ENCODE peak calls at places on chromosomes 1 and 21, in ten cellular contexts. One of them, this sample, is unnamed.

GRCh38 chr1:205667909-205668643 is 12.2 kb downstream of the SLC45A3 start:
- DNase-seq in ELR: no peak
- DNase-seq in breast epithelium: peak; percentile 63
- DNase-seq in GM04504: no peak
- DNase-seq in amniotic epithelial cell: no peak
- DNase-seq in naive B cell: no peak
- DNase-seq in effector CD4-positive, alpha-beta T cell: no peak
- DNase-seq in astrocyte of the hippocampus: no peak
- DNase-seq in SK-N-SH: no peak
- DNase-seq in LHCN-M2: no peak
- DNase-seq in this sample: no peak

GRCh38 chr1:17017435-17017834 is 5.7 kb upstream of the ATP13A2 start:
- DNase-seq in ELR: no peak
- DNase-seq in breast epithelium: no peak
- DNase-seq in GM04504: no peak
- DNase-seq in amniotic epithelial cell: no peak
- DNase-seq in naive B cell: no peak
- DNase-seq in effector CD4-positive, alpha-beta T cell: no peak
- DNase-seq in astrocyte of the hippocampus: no peak
- DNase-seq in SK-N-SH: no peak
- DNase-seq in LHCN-M2: no peak
- DNase-seq in this sample: no peak

GRCh38 chr1:55554611-55555010 is 339.4 kb upstream of the USP24 start:
- DNase-seq in ELR: no peak
- DNase-seq in breast epithelium: no peak
- DNase-seq in GM04504: no peak
- DNase-seq in amniotic epithelial cell: no peak
- DNase-seq in naive B cell: no peak
- DNase-seq in effector CD4-positive, alpha-beta T cell: no peak
- DNase-seq in astrocyte of the hippocampus: no peak
- DNase-seq in SK-N-SH: no peak
- DNase-seq in LHCN-M2: no peak
- DNase-seq in this sample: no peak

GRCh38 chr1:45205000-45205909 is 1.1 kb downstream of the ZSWIM5 start:
- DNase-seq in ELR: peak; percentile 67
- DNase-seq in breast epithelium: no peak
- DNase-seq in GM04504: no peak
- DNase-seq in amniotic epithelial cell: peak; percentile 24
- DNase-seq in naive B cell: peak; percentile 12
- DNase-seq in effector CD4-positive, alpha-beta T cell: no peak
- DNase-seq in astrocyte of the hippocampus: peak; percentile 64
- DNase-seq in SK-N-SH: peak; percentile 63
- DNase-seq in LHCN-M2: no peak
- DNase-seq in this sample: peak; percentile 40

GRCh38 chr1:207259391-207259790 is 62.1 kb upstream of the CD55 start:
- DNase-seq in ELR: peak; percentile 51
- DNase-seq in breast epithelium: no peak
- DNase-seq in GM04504: peak; percentile 17
- DNase-seq in amniotic epithelial cell: peak; percentile 65
- DNase-seq in naive B cell: no peak
- DNase-seq in effector CD4-positive, alpha-beta T cell: no peak
- DNase-seq in astrocyte of the hippocampus: peak; percentile 12
- DNase-seq in SK-N-SH: no peak
- DNase-seq in LHCN-M2: peak; percentile 27
- DNase-seq in this sample: no peak

GRCh38 chr21:46110499-46111192 is 12.7 kb downstream of the COL6A2 start:
- DNase-seq in ELR: no peak
- DNase-seq in breast epithelium: peak; percentile 32
- DNase-seq in GM04504: no peak
- DNase-seq in amniotic epithelial cell: no peak
- DNase-seq in naive B cell: no peak
- DNase-seq in effector CD4-positive, alpha-beta T cell: no peak
- DNase-seq in astrocyte of the hippocampus: no peak
- DNase-seq in SK-N-SH: peak; percentile 73
- DNase-seq in LHCN-M2: no peak
- DNase-seq in this sample: no peak

GRCh38 chr1:81840805-81841204 is 40.1 kb downstream of the ADGRL2 start:
- DNase-seq in ELR: no peak
- DNase-seq in breast epithelium: no peak
- DNase-seq in GM04504: no peak
- DNase-seq in amniotic epithelial cell: no peak
- DNase-seq in naive B cell: no peak
- DNase-seq in effector CD4-positive, alpha-beta T cell: no peak
- DNase-seq in astrocyte of the hippocampus: no peak
- DNase-seq in SK-N-SH: no peak
- DNase-seq in LHCN-M2: no peak
- DNase-seq in this sample: no peak

GRCh38 chr1:170162385-170163226 is 16.8 kb downstream of the NTMT2 start:
- DNase-seq in ELR: peak; percentile 89
- DNase-seq in breast epithelium: peak; percentile 35
- DNase-seq in GM04504: peak; percentile 79
- DNase-seq in amniotic epithelial cell: peak; percentile 87
- DNase-seq in naive B cell: no peak
- DNase-seq in effector CD4-positive, alpha-beta T cell: no peak
- DNase-seq in astrocyte of the hippocampus: peak; percentile 91
- DNase-seq in SK-N-SH: no peak
- DNase-seq in LHCN-M2: peak; percentile 97
- DNase-seq in this sample: peak; percentile 81

GRCh38 chr1:89203166-89203565 is 4.4 kb upstream of the GBP4 start:
- DNase-seq in ELR: peak; percentile 49
- DNase-seq in breast epithelium: no peak
- DNase-seq in GM04504: peak; percentile 73
- DNase-seq in amniotic epithelial cell: peak; percentile 36
- DNase-seq in naive B cell: no peak
- DNase-seq in effector CD4-positive, alpha-beta T cell: no peak
- DNase-seq in astrocyte of the hippocampus: peak; percentile 39
- DNase-seq in SK-N-SH: no peak
- DNase-seq in LHCN-M2: peak; percentile 14
- DNase-seq in this sample: no peak

GRCh38 chr1:45954401-45954847 is 151.0 kb downstream of the MAST2 start:
- DNase-seq in ELR: peak; percentile 40
- DNase-seq in breast epithelium: no peak
- DNase-seq in GM04504: peak; percentile 58
- DNase-seq in amniotic epithelial cell: peak; percentile 97
- DNase-seq in naive B cell: no peak
- DNase-seq in effector CD4-positive, alpha-beta T cell: no peak
- DNase-seq in astrocyte of the hippocampus: peak; percentile 80
- DNase-seq in SK-N-SH: no peak
- DNase-seq in LHCN-M2: peak; percentile 96
- DNase-seq in this sample: peak; percentile 50